ENCODE peak calls at places on chromosomes 4 and X, in eight cellular contexts. P, G, X, K, V, N, R and M are unnamed samples.

GRCh38 chr4:31918891-31919290 is 1198.7 kb downstream of the PCDH7 start:
- DNase-seq in N (no peak), P (no peak), G (no peak), X (no peak), K (no peak), R (no peak), V (no peak), M (no peak)

GRCh38 chr4:45640281-45640680 is 483.6 kb downstream of the GABRG1 start:
- DNase-seq in K (no peak), V (no peak), X (peak; percentile 20), G (no peak), N (no peak), R (peak; percentile 16), P (no peak), M (no peak)

GRCh38 chr4:42363614-42364013 is 33.7 kb upstream of the SHISA3 start:
- DNase-seq in G (no peak), R (no peak), K (no peak), P (no peak), X (no peak), V (no peak), N (no peak), M (no peak)

GRCh38 chr4:33780952-33781655 is 2463.2 kb downstream of the ARAP2 start:
- DNase-seq in G (no peak), V (no peak), R (no peak), P (no peak), N (no peak), K (peak; percentile 51), X (no peak), M (peak; percentile 5)

GRCh38 chrX:37986893-37987292 is 19.5 kb upstream of the SYTL5 start:
- DNase-seq in K (peak; percentile 53), N (no peak), X (no peak), R (no peak), G (no peak), P (no peak), V (no peak), M (peak; percentile 18)

GRCh38 chrX:21990812-21991211 is 41.3 kb upstream of the PHEX start:
- DNase-seq in G (no peak), V (no peak), N (no peak), K (no peak), R (no peak), X (no peak), P (no peak), M (no peak)

GRCh38 chr4:2066571-2067445 is 7.7 kb downstream of the NAT8L start:
- DNase-seq in X (no peak), K (no peak), P (no peak), N (no peak), R (no peak), V (peak; percentile 42), G (no peak), M (no peak)

GRCh38 chrX:120380699-120381098 is 18.8 kb downstream of the ATP1B4 start:
- DNase-seq in K (peak; percentile 10), P (no peak), G (no peak), X (peak; percentile 17), R (no peak), N (peak; percentile 34), V (no peak), M (no peak)

GRCh38 chrX:41903544-41903943 is 19.8 kb downstream of the CASK start:
- DNase-seq in G (no peak), N (no peak), V (no peak), K (no peak), X (no peak), P (no peak), R (no peak), M (no peak)

GRCh38 chr4:20251796-20252655 is at the start of gene SLIT2:
- DNase-seq in P (peak; percentile 80), G (no peak), V (peak; percentile 96), N (peak; percentile 92), K (peak; percentile 83), R (peak; percentile 81), X (peak; percentile 77), M (peak; percentile 45)

GRCh38 chr4:189787216-189788031 is 153.2 kb upstream of the FRG1 start:
- DNase-seq in V (no peak), R (no peak), G (no peak), X (no peak), P (no peak), K (no peak), N (no peak), M (no peak)

GRCh38 chr4:189784651-189785050 is 156.0 kb upstream of the FRG1 start:
- DNase-seq in N (no peak), R (no peak), X (no peak), V (no peak), P (no peak), K (no peak), G (no peak), M (no peak)

GRCh38 chr4:189785257-189785656 is 155.4 kb upstream of the FRG1 start:
- DNase-seq in R (no peak), K (no peak), N (peak; percentile 55), X (no peak), G (no peak), P (no peak), V (no peak), M (no peak)

GRCh38 chr4:189786447-189786846 is 154.2 kb upstream of the FRG1 start:
- DNase-seq in K (no peak), P (no peak), G (no peak), R (no peak), N (no peak), V (no peak), X (no peak), M (no peak)
- H3K4me3 ChIP-seq in K (no peak overlapping the region), P (no peak overlapping the region), G (no peak overlapping the region), R (no peak overlapping the region), N (no peak overlapping the region), V (no peak overlapping the region), X (no peak overlapping the region), M (no peak overlapping the region)

DNA sequence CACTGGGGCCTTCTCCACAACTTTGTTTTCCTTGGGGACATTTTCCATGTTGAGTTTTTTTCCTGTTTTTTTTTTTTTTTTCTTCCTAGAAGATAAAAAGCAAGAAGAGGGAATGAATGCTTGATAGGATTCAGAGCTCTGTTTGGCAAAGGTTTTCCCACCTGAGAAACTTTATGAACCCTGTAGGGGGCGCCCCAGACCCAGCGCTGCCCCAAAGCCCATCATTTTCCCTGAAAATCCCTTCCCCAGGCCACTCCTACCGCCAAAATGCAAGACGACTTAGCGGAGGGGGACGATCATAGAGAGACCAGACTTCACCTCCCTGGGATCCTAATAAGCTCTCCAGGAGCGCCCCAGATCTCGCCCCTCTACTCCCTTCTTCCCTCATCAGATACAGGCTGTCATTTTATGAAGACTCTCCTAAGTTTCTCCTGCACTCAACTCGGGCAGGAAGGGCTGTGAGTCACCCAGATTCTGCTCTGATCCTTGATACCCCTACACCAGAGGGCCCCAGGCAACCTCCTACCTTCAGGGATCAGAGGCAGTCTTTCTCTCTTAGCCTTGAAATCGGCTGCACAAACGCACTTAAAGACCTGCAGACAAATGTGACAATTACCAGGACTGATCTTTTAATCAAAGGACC is 1.4 kb downstream of the BEX5 start:
- DNase-seq in V (peak; percentile 16), G (no peak), X (peak; percentile 9), N (peak; percentile 31), P (no peak), K (no peak), R (peak; percentile 9), M (no peak)
- TF ChIP-seq CTCF in V (peak; percentile 44), G (no peak), X (no peak), N (peak; percentile 46), P (peak; percentile 21), K (no peak), R (peak; percentile 28), M (no peak)

GRCh38 chrX:153827903-153828302 is 2.4 kb downstream of the PDZD4 start:
- DNase-seq in G (no peak), P (no peak), R (no peak), K (no peak), X (no peak), V (peak; percentile 8), N (no peak), M (no peak)
- H3K4me3 ChIP-seq in G (no peak overlapping the region), P (no peak overlapping the region), R (no peak overlapping the region), K (no peak overlapping the region), X (no peak overlapping the region), V (no peak overlapping the region), N (no peak overlapping the region), M (no peak overlapping the region)

GRCh38 chr4:40547446-40548132 is 82.1 kb downstream of the RBM47 start:
- DNase-seq in R (no peak), P (no peak), V (no peak), G (no peak), N (no peak), K (no peak), X (no peak), M (no peak)

GRCh38 chr4:40548256-40548655 is 81.4 kb downstream of the RBM47 start:
- DNase-seq in X (no peak), R (no peak), V (no peak), P (no peak), N (no peak), K (no peak), G (no peak), M (no peak)

GRCh38 chr4:40553995-40554394 is 75.7 kb downstream of the RBM47 start:
- DNase-seq in K (no peak), V (no peak), X (no peak), P (no peak), N (no peak), R (no peak), G (no peak), M (no peak)

GRCh38 chr4:40552536-40552935 is 77.1 kb downstream of the RBM47 start:
- DNase-seq in N (no peak), K (no peak), R (no peak), V (no peak), X (no peak), G (no peak), P (no peak), M (peak; percentile 87)

GRCh38 chr4:40550900-40551546 is 78.6 kb downstream of the RBM47 start:
- DNase-seq in X (peak; percentile 59), V (no peak), K (peak; percentile 86), R (peak; percentile 34), G (peak; percentile 76), P (no peak), N (peak; percentile 24), M (no peak)
- TF ChIP-seq CTCF in X (no peak), V (peak; percentile 57), K (peak; percentile 50), R (peak; percentile 27), G (peak; percentile 42), P (peak; percentile 41), N (peak; percentile 46), M (peak; percentile 50)

DNA sequence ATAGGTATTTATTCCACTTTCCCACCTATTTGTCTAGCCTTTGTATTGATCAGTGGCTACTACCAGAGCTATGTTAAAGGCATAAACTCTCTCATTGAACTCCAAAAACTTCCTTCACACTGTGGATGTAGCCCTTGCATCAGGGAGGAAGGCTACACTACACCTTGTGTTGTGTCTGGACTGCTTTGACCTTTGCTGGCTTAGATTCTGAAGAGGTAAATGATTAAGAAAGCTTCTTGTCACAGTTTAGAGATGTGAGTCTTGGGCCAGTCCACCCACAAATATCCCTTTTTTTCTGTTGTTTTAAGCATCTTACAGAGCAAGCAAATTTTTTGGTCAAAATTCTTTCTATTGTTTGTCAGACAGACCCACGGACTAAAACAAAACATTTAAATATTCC is 1.9 kb downstream of the ENPEP start:
- DNase-seq in R (no peak), K (no peak), N (no peak), V (no peak), P (no peak), G (no peak), X (no peak), M (no peak)
- H3K4me3 ChIP-seq in R (no peak overlapping the region), K (no peak overlapping the region), N (no peak overlapping the region), V (no peak overlapping the region), P (peak overlapping the region; percentile 49), G (no peak overlapping the region), X (no peak overlapping the region), M (no peak overlapping the region)